ENCODE peak calls at places on chromosomes 13 and 19, in nine cellular contexts. T, D, N, U, V, S, O, H and B are unnamed samples.

GRCh38 chr19:50542825-50543428 is 25.3 kb downstream of the LRRC4B start:
- DNase-seq in H (no peak), O (no peak), U (no peak), T (no peak), D (no peak), V (no peak), S (no peak), N (no peak), B (no peak)

GRCh38 chr19:51325161-51325979 is 13.9 kb downstream of the IGLON5 start:
- DNase-seq in S (no peak), D (no peak), U (no peak), V (peak; percentile 61), O (no peak), N (no peak), H (no peak), T (no peak), B (no peak)

GRCh38 chr19:17281391-17282304 is at the start of gene ANKLE1:
- DNase-seq in H (no peak), S (peak; percentile 32), N (peak; percentile 63), V (peak; percentile 89), O (peak; percentile 32), D (no peak), U (peak; percentile 79), T (peak; percentile 78), B (peak; percentile 80)

GRCh38 chr13:86085890-86086289 is 286.7 kb upstream of the SLITRK6 start:
- DNase-seq in D (no peak), U (no peak), V (no peak), H (no peak), N (no peak), T (no peak), O (no peak), S (no peak), B (no peak)

GRCh38 chr13:27177852-27178251 is 6.2 kb upstream of the USP12 start:
- DNase-seq in T (no peak), H (no peak), N (peak; percentile 17), S (no peak), V (no peak), O (no peak), U (peak; percentile 56), D (no peak), B (peak; percentile 20)

GRCh38 chr13:92967923-92968322 is 258.7 kb upstream of the GPC6 start:
- DNase-seq in U (no peak), N (no peak), S (no peak), O (no peak), D (no peak), H (peak; percentile 18), T (no peak), V (no peak), B (no peak)

GRCh38 chr13:23654111-23655110 is 84.2 kb downstream of the TNFRSF19 start:
- DNase-seq in U (no peak), V (no peak), D (no peak), O (no peak), N (no peak), H (peak; percentile 88), S (peak; percentile 33), T (no peak), B (no peak)

GRCh38 chr13:43682698-43683097 is 104.1 kb downstream of the ENOX1 start:
- DNase-seq in O (no peak), U (no peak), T (no peak), V (no peak), S (no peak), N (no peak), D (no peak), H (no peak), B (no peak)

GRCh38 chr13:32881074-32881791 is 135.0 kb upstream of the KL start:
- DNase-seq in O (no peak), N (no peak), T (no peak), U (no peak), S (no peak), V (no peak), D (no peak), H (no peak), B (no peak)
- TF ChIP-seq POLR2AphosphoS5 in O (no peak), N (no peak), T (no peak), U (no peak), S (no peak), V (no peak), D (no peak), H (no peak), B (no peak)

GRCh38 chr13:110774490-110774889 is 61.0 kb downstream of the ING1 start:
- DNase-seq in H (no peak), S (no peak), U (no peak), N (no peak), D (no peak), T (no peak), V (no peak), O (no peak), B (no peak)

GRCh38 chr13:110775576-110775975 is 62.1 kb downstream of the ING1 start:
- DNase-seq in N (no peak), S (no peak), O (no peak), H (no peak), T (no peak), U (no peak), D (no peak), V (no peak), B (no peak)

GRCh38 chr13:110774051-110774450 is 60.6 kb downstream of the ING1 start:
- DNase-seq in N (no peak), V (no peak), H (no peak), D (no peak), S (no peak), U (no peak), O (no peak), T (no peak), B (no peak)

GRCh38 chr13:110772091-110772984 is 58.8 kb downstream of the ING1 start:
- DNase-seq in V (no peak), D (no peak), H (no peak), O (no peak), T (no peak), S (no peak), U (no peak), N (no peak), B (no peak)

GRCh38 chr13:110773480-110773879 is 60.0 kb downstream of the ING1 start:
- DNase-seq in S (no peak), N (no peak), H (no peak), D (no peak), T (no peak), O (no peak), U (no peak), V (no peak), B (no peak)
- TF ChIP-seq POLR2A in S (no peak), N (no peak), H (no peak), D (no peak), T (no peak), O (no peak), U (no peak), V (no peak), B (no peak)

GRCh38 chr19:39349326-39349725 is 7.1 kb downstream of the SAMD4B start:
- DNase-seq in O (no peak), U (no peak), H (no peak), V (no peak), S (no peak), T (no peak), N (no peak), D (no peak), B (no peak)

GRCh38 chr19:39347332-39348227 is 5.4 kb downstream of the SAMD4B start:
- DNase-seq in O (no peak), V (no peak), T (no peak), D (no peak), S (no peak), H (no peak), U (no peak), N (no peak), B (no peak)

GRCh38 chr19:39352549-39353285 is 10.5 kb downstream of the SAMD4B start:
- DNase-seq in S (no peak), H (no peak), U (no peak), D (no peak), O (no peak), N (no peak), V (no peak), T (no peak), B (no peak)

GRCh38 chr19:39351537-39352037 is 9.4 kb downstream of the SAMD4B start:
- DNase-seq in V (no peak), D (no peak), U (no peak), O (peak; percentile 44), N (peak; percentile 38), T (peak; percentile 75), H (no peak), S (no peak), B (peak; percentile 75)

DNA sequence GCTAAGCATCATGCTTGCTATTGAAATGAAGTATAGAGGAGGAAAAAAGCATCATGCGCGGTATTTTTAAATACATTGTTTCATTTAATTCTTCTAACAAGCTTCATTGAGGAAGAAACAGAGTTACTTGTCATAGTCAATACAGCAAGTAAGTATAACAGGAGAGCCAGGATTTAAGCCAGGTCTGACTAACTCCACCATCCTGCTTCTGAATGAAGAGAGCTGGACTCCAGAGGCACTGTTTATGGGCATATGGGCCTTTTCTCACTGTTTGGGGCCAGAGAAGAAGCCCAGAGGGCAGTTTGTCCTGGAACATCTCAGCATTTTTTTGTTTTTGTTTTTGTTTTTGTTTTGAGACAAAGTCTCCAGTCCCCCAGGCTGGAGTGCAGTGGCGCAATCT is 7.9 kb downstream of the SAMD4B start:
- DNase-seq in O (no peak), V (no peak), S (no peak), T (no peak), H (no peak), D (no peak), N (no peak), U (no peak), B (no peak)
- TF ChIP-seq POLR2AphosphoS5 in O (no peak), V (no peak), S (no peak), T (no peak), H (no peak), D (no peak), N (no peak), U (no peak), B (no peak)

GRCh38 chr19:9673912-9674668 is 810 bp downstream of the ZNF562 start:
- DNase-seq in T (no peak), H (peak; percentile 15), D (peak; percentile 39), V (no peak), S (no peak), U (no peak), O (peak; percentile 1), N (no peak), B (no peak)

GRCh38 chr19:9671654-9672053 is 3.2 kb downstream of the ZNF562 start:
- DNase-seq in H (no peak), N (no peak), T (no peak), S (no peak), U (no peak), D (no peak), O (peak; percentile 3), V (no peak), B (no peak)

GRCh38 chr19:9672893-9673292 is 2.0 kb downstream of the ZNF562 start:
- DNase-seq in U (no peak), O (no peak), T (no peak), N (peak; percentile 11), S (no peak), D (no peak), H (peak; percentile 14), V (no peak), B (no peak)

DNA sequence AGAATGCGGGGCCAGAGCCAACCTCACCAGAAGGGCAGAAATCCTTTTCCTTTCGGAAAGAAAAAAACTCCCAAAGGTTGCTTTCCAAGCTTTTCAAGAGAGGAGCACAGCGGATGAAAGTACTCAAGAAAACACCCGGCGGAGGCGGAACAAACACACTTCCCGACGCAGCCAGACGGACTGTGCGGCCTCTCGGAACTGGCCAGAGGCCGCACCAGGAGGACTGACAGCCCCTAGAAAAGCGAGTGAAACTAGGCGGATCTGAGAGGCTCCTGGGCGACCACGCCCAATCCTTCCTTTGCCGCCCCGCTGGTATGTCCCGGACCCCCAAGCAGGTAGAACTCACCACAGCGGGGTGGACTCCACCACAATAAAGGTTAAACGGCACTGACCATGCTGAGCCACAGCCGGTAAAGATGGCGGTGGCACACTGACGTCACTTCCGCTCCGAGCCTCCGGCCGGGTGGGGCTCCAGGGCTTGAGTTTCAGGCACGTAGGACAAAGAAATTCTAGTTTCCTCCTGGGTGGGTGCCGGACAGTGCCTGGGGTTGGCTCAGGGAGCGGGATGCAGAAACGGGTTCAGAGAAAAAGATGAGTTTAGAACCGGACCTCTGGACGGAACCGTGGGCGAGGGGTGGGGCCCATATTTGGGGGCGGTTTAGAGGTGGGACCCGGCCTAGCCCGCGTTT is at the start of gene ZNF562:
- DNase-seq in V (peak; percentile 95), U (no peak), D (peak; percentile 90), T (peak; percentile 76), S (peak; percentile 88), H (peak; percentile 80), N (peak; percentile 91), O (peak; percentile 45), B (peak; percentile 71)
- TF ChIP-seq POLR2A in V (no peak), U (no peak), D (peak; percentile 51), T (peak; percentile 79), S (no peak), H (peak; percentile 80), N (peak; percentile 93), O (peak; percentile 81), B (peak; percentile 83)